ENCODE peak calls at places on chromosomes 7 and 10, in five cellular contexts. K, A, S, N and H are unnamed samples.

GRCh38 chr7:4162845-4163564 is 519.1 kb upstream of the FOXK1 start:
- DNase-seq in K (no peak), A (no peak), S (no peak), N (no peak), H (no peak)

GRCh38 chr7:142168746-142169145 is 57.2 kb downstream of the MGAM2 start:
- DNase-seq in K (peak), A (no peak), S (no peak), N (no peak), H (no peak)

GRCh38 chr7:144474800-144475521 is 71.5 kb upstream of the NOBOX start:
- DNase-seq in K (no peak), A (no peak), S (no peak), N (no peak), H (no peak)

GRCh38 chr7:116330961-116331360 is 120.6 kb downstream of the TES start:
- DNase-seq in K (no peak), A (no peak), S (no peak), N (no peak), H (no peak)

GRCh38 chr7:4084271-4084670 is 597.8 kb upstream of the FOXK1 start:
- DNase-seq in K (no peak), A (peak), S (no peak), N (no peak), H (no peak)

GRCh38 chr10:48253970-48254657 is 20.4 kb downstream of the FRMPD2 start:
- DNase-seq in K (no peak), A (no peak), S (no peak), N (no peak), H (peak)

GRCh38 chr7:65980478-65981250 is 1.3 kb downstream of the GUSB start:
- DNase-seq in K (peak), A (peak), S (no peak), N (no peak), H (no peak)

GRCh38 chr7:130149575-130150139 is 55.5 kb downstream of the TMEM209 start:
- DNase-seq in K (no peak), A (peak), S (no peak), N (no peak), H (no peak)

GRCh38 chr10:126334272-126334671 is 54.0 kb downstream of the ADAM12 start:
- DNase-seq in K (no peak), A (no peak), S (no peak), N (no peak), H (no peak)

GRCh38 chr10:117518246-117518645 is 24.3 kb upstream of the EMX2 start:
- DNase-seq in K (no peak), A (no peak), S (no peak), N (no peak), H (no peak)

GRCh38 chr10:31129261-31129660 is 97.6 kb upstream of the ZNF438 start:
- DNase-seq in K (peak), A (no peak), S (peak), N (no peak), H (no peak)

GRCh38 chr7:22430457-22430856 is 69.5 kb downstream of the STEAP1B start:
- DNase-seq in K (peak), A (no peak), S (no peak), N (no peak), H (peak)

GRCh38 chr10:117137911-117138642 is at the start of gene VAX1:
- DNase-seq in K (no peak), A (no peak), S (no peak), N (no peak), H (no peak)

GRCh38 chr7:7956531-7957221 is 11.9 kb upstream of the GLCCI1 start:
- DNase-seq in K (no peak), A (no peak), S (no peak), N (no peak), H (no peak)

GRCh38 chr7:75611557-75612178 is 119.5 kb downstream of the SPDYE5 start:
- DNase-seq in K (no peak), A (peak), S (peak), N (no peak), H (no peak)

GRCh38 chr7:151964951-151965350 is 8.7 kb downstream of the GALNTL5 start:
- DNase-seq in K (no peak), A (no peak), S (no peak), N (no peak), H (no peak)

GRCh38 chr10:46530249-46531186 is 25.9 kb downstream of the GPRIN2 start:
- DNase-seq in K (peak), A (peak), S (no peak), N (no peak), H (no peak)

GRCh38 chr10:58618158-58618676 is 105.5 kb downstream of the BICC1 start:
- DNase-seq in K (no peak), A (no peak), S (no peak), N (no peak), H (no peak)

GRCh38 chr7:42694894-42695553 is 216.8 kb downstream of the C7orf25 start:
- DNase-seq in K (peak), A (no peak), S (no peak), N (no peak), H (no peak)

GRCh38 chr7:18421297-18422004 is 74.1 kb upstream of the HDAC9 start:
- DNase-seq in K (no peak), A (no peak), S (no peak), N (no peak), H (no peak)

GRCh38 chr7:18429547-18429946 is 66.0 kb upstream of the HDAC9 start:
- DNase-seq in K (no peak), A (no peak), S (no peak), N (no peak), H (peak)

GRCh38 chr7:18425227-18425626 is 70.3 kb upstream of the HDAC9 start:
- DNase-seq in K (no peak), A (no peak), S (no peak), N (no peak), H (no peak)

GRCh38 chr7:18426564-18427226 is 68.9 kb upstream of the HDAC9 start:
- DNase-seq in K (no peak), A (no peak), S (no peak), N (no peak), H (no peak)

DNA sequence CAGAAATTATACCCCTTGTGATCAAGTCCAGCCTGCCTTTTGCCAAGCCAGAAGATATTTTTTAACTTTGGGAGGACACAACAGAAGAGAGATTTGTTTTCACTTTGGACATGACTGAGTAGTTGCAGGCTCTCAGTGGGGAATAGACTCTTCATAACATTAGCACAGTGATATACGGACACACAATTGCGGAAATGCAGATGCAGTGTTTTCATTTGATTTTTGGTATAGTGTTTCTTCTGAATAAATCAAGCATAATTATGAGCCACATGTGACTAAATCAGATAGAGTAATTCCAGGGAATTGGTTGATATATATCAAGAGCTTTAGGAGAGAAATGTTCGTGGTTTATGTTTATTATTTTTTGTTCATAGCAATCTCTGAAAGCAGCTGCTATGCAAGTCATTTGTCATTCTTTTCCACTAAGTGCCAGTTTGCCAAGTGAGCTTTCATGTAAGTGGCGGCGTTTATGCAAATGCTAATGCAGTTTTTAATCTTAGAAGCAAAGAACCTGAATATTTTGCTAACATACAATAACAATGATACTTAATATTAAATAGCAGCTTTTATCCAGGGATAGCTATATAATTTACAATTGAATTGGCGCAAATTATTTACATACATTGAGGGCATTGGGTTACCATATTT is 69.6 kb upstream of the HDAC9 start:
- DNase-seq in K (no peak), A (no peak), S (no peak), N (no peak), H (no peak)
- H3K27ac ChIP-seq in K (peak), A (no peak), S (peak), N (no peak), H (no peak)

GRCh38 chr10:122279725-122280141 is 8.6 kb downstream of the BTBD16 start:
- DNase-seq in K (peak), A (no peak), S (no peak), N (peak), H (peak)
- TF ChIP-seq CTCF in K (peak), A (peak), S (peak), N (peak), H (peak)

GRCh38 chr7:70735313-70735712 is 396.6 kb upstream of the GALNT17 start:
- DNase-seq in K (no peak), A (no peak), S (no peak), N (no peak), H (no peak)
- H3K27ac ChIP-seq in K (no peak), A (no peak), S (no peak), N (no peak), H (no peak)

DNA sequence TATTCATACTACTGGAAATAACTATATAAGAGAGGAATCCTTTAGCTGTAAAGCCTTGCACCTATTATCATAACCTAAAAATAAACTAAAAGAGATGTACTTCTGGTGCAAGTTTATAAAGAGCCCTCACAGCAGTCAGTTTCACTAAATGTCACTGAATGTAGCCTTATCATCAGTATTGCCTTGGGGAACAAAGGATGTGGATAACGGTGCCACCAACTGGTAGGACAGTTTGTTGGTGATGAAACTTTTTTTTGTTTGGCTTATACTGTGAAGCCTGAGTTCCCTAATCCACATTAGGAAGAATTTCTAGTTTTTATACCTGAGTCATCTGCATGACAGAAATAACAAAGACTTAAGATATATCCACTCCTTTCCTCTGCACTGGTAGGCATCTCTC is 117.9 kb upstream of the COL1A2 start:
- DNase-seq in K (no peak), A (no peak), S (no peak), N (no peak), H (no peak)
- TF ChIP-seq CTCF in K (peak), A (peak), S (peak), N (peak), H (peak)

GRCh38 chr7:100545636-100546128 is 6.7 kb downstream of the AGFG2 start:
- DNase-seq in K (peak), A (no peak), S (peak), N (peak), H (peak)

GRCh38 chr7:100546129-100546867 is 7.3 kb downstream of the AGFG2 start:
- DNase-seq in K (peak), A (no peak), S (no peak), N (no peak), H (no peak)

GRCh38 chr7:100544949-100545635 is 6.1 kb downstream of the AGFG2 start:
- DNase-seq in K (no peak), A (no peak), S (no peak), N (no peak), H (no peak)

GRCh38 chr7:100546868-100547800 is 8.1 kb downstream of the AGFG2 start:
- DNase-seq in K (no peak), A (no peak), S (no peak), N (no peak), H (no peak)

GRCh38 chr7:100547872-100548271 is 8.9 kb downstream of the AGFG2 start:
- DNase-seq in K (no peak), A (no peak), S (no peak), N (no peak), H (no peak)
- H3K27ac ChIP-seq in K (peak), A (peak), S (peak), N (peak), H (peak)